ENCODE peak calls at places on chromosomes 5 and 9, in eight cellular contexts. C is NCI-H1417; X is NCI-H1092 treated with DMSO at 0.1 percent for 48 hours; P is left lung; S is myocyte; T is activated naive CD4-positive, alpha-beta T cell treated with anti-CD3 and anti-CD28 coated beads, Interleukin-2, amount 50 U/mL, for 16 hours; B is upper lobe of right lung; E is stomach. Y is an unnamed sample.

GRCh38 chr5:138737494-138738265 is 15.5 kb upstream of the CTNNA1 start:
- DNase-seq in P (no peak), C (no peak), T (no peak), X (no peak), B (no peak), S (peak), E (no peak), Y (no peak)

GRCh38 chr5:83636141-83636540 is 84.5 kb downstream of the HAPLN1 start:
- DNase-seq in X (no peak), S (no peak), P (no peak), B (no peak), C (no peak), T (no peak), E (no peak), Y (no peak)

GRCh38 chr9:21796768-21797167 is 5.7 kb upstream of the MTAP start:
- DNase-seq in E (no peak), C (no peak), T (no peak), X (no peak), B (no peak), P (no peak), S (no peak), Y (no peak)

GRCh38 chr9:121398374-121398773 is 28.3 kb upstream of the STOM start:
- DNase-seq in P (no peak), B (no peak), X (no peak), T (no peak), E (no peak), S (peak), C (no peak), Y (no peak)

GRCh38 chr9:21931428-21931827 is 62.8 kb downstream of the CDKN2A start:
- DNase-seq in B (no peak), P (no peak), X (no peak), T (no peak), E (no peak), C (no peak), S (no peak), Y (no peak)

GRCh38 chr9:70410368-70410767 is 4.1 kb downstream of the KLF9 start:
- DNase-seq in T (no peak), C (no peak), S (peak), P (no peak), X (no peak), E (no peak), B (no peak), Y (no peak)

GRCh38 chr5:110106750-110107149 is 417.0 kb downstream of the MAN2A1 start:
- DNase-seq in B (no peak), E (no peak), X (no peak), C (no peak), P (no peak), S (no peak), T (no peak), Y (no peak)

GRCh38 chr9:126587187-126588185 is 26.2 kb upstream of the LMX1B start:
- DNase-seq in E (no peak), S (peak), P (peak), C (peak), B (no peak), X (no peak), T (no peak), Y (peak)

GRCh38 chr5:41508696-41509398 is 1.6 kb downstream of the PLCXD3 start:
- DNase-seq in P (no peak), X (no peak), S (no peak), T (no peak), C (no peak), B (no peak), E (no peak), Y (no peak)

GRCh38 chr5:68533571-68534051 is 318.1 kb downstream of the PIK3R1 start:
- DNase-seq in X (peak), E (no peak), S (no peak), T (no peak), B (no peak), C (peak), P (no peak), Y (no peak)

GRCh38 chr9:90805006-90805993 is 3.7 kb downstream of the SYK start:
- DNase-seq in T (no peak), X (peak), C (peak), E (no peak), S (no peak), B (no peak), P (no peak), Y (no peak)

GRCh38 chr5:150155258-150156032 is at the start of gene PDGFRB:
- DNase-seq in X (no peak), E (peak), B (peak), P (peak), S (peak), T (peak), C (peak), Y (peak)

GRCh38 chr5:60339691-60340191 is 360.2 kb downstream of the DEPDC1B start:
- DNase-seq in C (no peak), X (no peak), S (peak), B (no peak), E (no peak), T (no peak), P (no peak), Y (peak)

GRCh38 chr9:31807574-31808256 is 576.7 kb upstream of the ACO1 start:
- DNase-seq in E (no peak), P (no peak), X (no peak), T (no peak), B (no peak), S (no peak), C (no peak), Y (no peak)

GRCh38 chr5:138093036-138093435 is 9.2 kb downstream of the WNT8A start:
- DNase-seq in S (no peak), B (no peak), T (no peak), C (no peak), E (no peak), P (no peak), X (no peak), Y (no peak)

GRCh38 chr5:122091942-122092600 is 14.0 kb upstream of the LOX start:
- DNase-seq in P (no peak), T (no peak), C (no peak), X (peak), E (no peak), S (peak), B (no peak), Y (no peak)

GRCh38 chr5:38468978-38469706 is 87.3 kb downstream of the LIFR start:
- DNase-seq in S (peak), X (no peak), C (no peak), P (no peak), E (no peak), T (no peak), B (no peak), Y (peak)

GRCh38 chr9:127452481-127453092 is 1.3 kb downstream of the LRSAM1 start:
- DNase-seq in X (no peak), T (no peak), S (peak), C (no peak), E (peak), B (peak), P (peak), Y (no peak)

GRCh38 chr5:117266237-117266725 is 691.7 kb upstream of the SEMA6A start:
- DNase-seq in C (no peak), B (no peak), P (no peak), E (no peak), X (no peak), T (no peak), S (no peak), Y (no peak)

GRCh38 chr5:103487253-103487652 is 75.3 kb downstream of the NUDT12 start:
- DNase-seq in P (no peak), C (no peak), E (no peak), S (peak), T (no peak), B (no peak), X (no peak), Y (no peak)

GRCh38 chr9:101356619-101357018 is 28.2 kb downstream of the BAAT start:
- DNase-seq in T (no peak), C (no peak), S (no peak), E (no peak), B (no peak), X (no peak), P (no peak), Y (no peak)

GRCh38 chr5:134135091-134135655 is 20.7 kb downstream of the TCF7 start:
- DNase-seq in X (no peak), S (no peak), C (no peak), E (no peak), P (peak), B (peak), T (no peak), Y (no peak)

GRCh38 chr9:109705515-109705914 is 74.5 kb upstream of the PALM2AKAP2 start:
- DNase-seq in X (no peak), T (no peak), B (no peak), C (no peak), S (peak), E (no peak), P (no peak), Y (no peak)

GRCh38 chr5:170681013-170681433 is 102.5 kb upstream of the GABRP start:
- DNase-seq in C (peak), P (no peak), X (no peak), B (no peak), T (peak), E (no peak), S (peak), Y (no peak)